ENCODE peak calls at places on chromosomes 13 and 19, in ten cellular contexts. X, U, Z, C, V, A, P, L, B and J are unnamed samples.

GRCh38 chr13:30346789-30347167 is 39.4 kb upstream of the KATNAL1 start:
- DNase-seq in Z (no peak), L (no peak), C (no peak), P (no peak), V (no peak), U (no peak), B (no peak), A (no peak), X (no peak), J (no peak)

GRCh38 chr19:49473868-49474544 is at the start of gene FLT3LG:
- DNase-seq in L (peak), X (peak), Z (peak), C (peak), V (no peak), U (peak), P (no peak), B (no peak), A (peak), J (peak)

GRCh38 chr13:112058941-112059340 is 8.0 kb upstream of the SOX1 start:
- DNase-seq in X (no peak), B (no peak), C (no peak), A (no peak), L (no peak), U (no peak), Z (no peak), P (no peak), V (no peak), J (no peak)

GRCh38 chr19:39512964-39513363 is 2.0 kb upstream of the SELENOV start:
- DNase-seq in V (no peak), C (no peak), L (no peak), X (no peak), U (no peak), P (no peak), Z (no peak), A (no peak), B (no peak), J (no peak)

GRCh38 chr19:33385956-33386355 is 12.4 kb downstream of the CEBPG start:
- DNase-seq in A (peak), U (no peak), L (peak), B (no peak), P (no peak), V (no peak), X (no peak), Z (no peak), C (no peak), J (no peak)

GRCh38 chr19:14006766-14007562 is 844 bp upstream of the RFX1 start:
- DNase-seq in Z (peak), V (no peak), L (no peak), U (no peak), X (no peak), C (no peak), P (no peak), A (no peak), B (no peak), J (peak)

GRCh38 chr13:44165172-44165894 is 208.3 kb upstream of the SERP2 start:
- DNase-seq in U (no peak), P (no peak), V (no peak), Z (no peak), C (no peak), A (no peak), X (no peak), B (no peak), L (no peak), J (no peak)

GRCh38 chr19:42201489-42202289 is 15.8 kb downstream of the DEDD2 start:
- DNase-seq in P (no peak), V (no peak), Z (no peak), C (no peak), B (no peak), L (no peak), X (peak), U (peak), A (no peak), J (no peak)

GRCh38 chr19:15468675-15469512 is 4.5 kb upstream of the RASAL3 start:
- DNase-seq in Z (no peak), X (no peak), B (no peak), C (no peak), U (no peak), A (no peak), L (no peak), P (no peak), V (no peak), J (no peak)

GRCh38 chr13:22960827-22961226 is 220.0 kb upstream of the SGCG start:
- DNase-seq in B (no peak), P (no peak), V (no peak), Z (no peak), U (peak), A (no peak), X (no peak), C (no peak), L (no peak), J (peak)

GRCh38 chr13:29893438-29893837 is 43.0 kb upstream of the UBL3 start:
- DNase-seq in A (no peak), Z (no peak), B (no peak), V (no peak), U (no peak), P (no peak), X (no peak), C (no peak), L (no peak), J (no peak)

GRCh38 chr19:801030-801860 is 4.0 kb downstream of the PTBP1 start:
- DNase-seq in U (no peak), X (no peak), Z (no peak), A (peak), V (no peak), B (no peak), P (no peak), L (peak), C (peak), J (no peak)

GRCh38 chr19:17829855-17830566 is 8.7 kb upstream of the INSL3 start:
- DNase-seq in Z (peak), L (peak), P (no peak), U (no peak), X (no peak), V (no peak), C (no peak), B (no peak), A (no peak), J (no peak)

GRCh38 chr19:46357846-46358583 is 11.1 kb downstream of the PPP5C start:
- DNase-seq in V (no peak), B (no peak), Z (no peak), A (peak), P (no peak), X (no peak), L (no peak), C (peak), U (no peak), J (no peak)

GRCh38 chr13:49452725-49453457 is 8.8 kb downstream of the SETDB2 start:
- DNase-seq in X (no peak), U (no peak), V (no peak), C (no peak), P (no peak), B (no peak), Z (no peak), A (no peak), L (no peak), J (no peak)

GRCh38 chr19:10735741-10736140 is 17.9 kb downstream of the DNM2 start:
- DNase-seq in X (no peak), P (no peak), B (no peak), U (no peak), A (no peak), C (no peak), Z (no peak), V (no peak), L (no peak), J (no peak)

GRCh38 chr13:38348890-38349289 is 761 bp upstream of the UFM1 start:
- DNase-seq in Z (peak), V (no peak), C (peak), P (no peak), X (peak), A (peak), B (no peak), U (peak), L (no peak), J (no peak)

GRCh38 chr13:25281193-25281936 is 5.9 kb downstream of the MTMR6 start:
- DNase-seq in C (no peak), P (no peak), V (no peak), U (peak), Z (no peak), A (no peak), X (no peak), B (no peak), L (no peak), J (no peak)

GRCh38 chr13:95502216-95502615 is 50.3 kb upstream of the CLDN10 start:
- DNase-seq in B (no peak), X (no peak), Z (no peak), A (no peak), P (no peak), V (no peak), L (no peak), C (no peak), U (no peak), J (no peak)

GRCh38 chr19:17794731-17795494 is at the start of gene B3GNT3:
- DNase-seq in C (peak), Z (peak), L (peak), A (peak), U (no peak), X (peak), V (no peak), P (no peak), B (no peak), J (no peak)

GRCh38 chr19:4984448-4984990 is 15.6 kb downstream of the KDM4B start:
- DNase-seq in V (no peak), B (no peak), Z (peak), C (no peak), L (no peak), A (no peak), U (no peak), X (no peak), P (no peak), J (no peak)

GRCh38 chr19:16139752-16140151 is 3.7 kb upstream of the HSH2D start:
- DNase-seq in B (no peak), C (no peak), V (no peak), P (no peak), L (no peak), Z (no peak), U (no peak), X (no peak), A (no peak), J (no peak)

GRCh38 chr19:19471682-19472081 is 43.7 kb downstream of the TSSK6 start:
- DNase-seq in U (no peak), B (no peak), A (no peak), V (no peak), P (no peak), Z (no peak), C (no peak), X (no peak), L (no peak), J (no peak)

GRCh38 chr19:30091456-30091855 is 149.4 kb downstream of the URI1 start:
- DNase-seq in V (no peak), Z (no peak), P (no peak), C (no peak), B (no peak), A (no peak), U (no peak), X (no peak), L (no peak), J (no peak)

GRCh38 chr19:32599736-32600157 is 18.8 kb downstream of the PDCD5 start:
- DNase-seq in B (no peak), A (peak), L (peak), P (no peak), U (peak), X (peak), Z (peak), V (peak), C (peak), J (peak)

GRCh38 chr19:47600246-47601179 is 8.4 kb upstream of the BICRA start:
- DNase-seq in V (peak), C (peak), L (peak), X (peak), A (peak), U (peak), P (peak), Z (peak), B (peak), J (peak)
- TF ChIP-seq CTCF in V (no peak), C (no peak), L (peak), X (no peak), A (no peak), U (no peak), P (peak), Z (no peak), B (no peak), J (no peak)

DNA sequence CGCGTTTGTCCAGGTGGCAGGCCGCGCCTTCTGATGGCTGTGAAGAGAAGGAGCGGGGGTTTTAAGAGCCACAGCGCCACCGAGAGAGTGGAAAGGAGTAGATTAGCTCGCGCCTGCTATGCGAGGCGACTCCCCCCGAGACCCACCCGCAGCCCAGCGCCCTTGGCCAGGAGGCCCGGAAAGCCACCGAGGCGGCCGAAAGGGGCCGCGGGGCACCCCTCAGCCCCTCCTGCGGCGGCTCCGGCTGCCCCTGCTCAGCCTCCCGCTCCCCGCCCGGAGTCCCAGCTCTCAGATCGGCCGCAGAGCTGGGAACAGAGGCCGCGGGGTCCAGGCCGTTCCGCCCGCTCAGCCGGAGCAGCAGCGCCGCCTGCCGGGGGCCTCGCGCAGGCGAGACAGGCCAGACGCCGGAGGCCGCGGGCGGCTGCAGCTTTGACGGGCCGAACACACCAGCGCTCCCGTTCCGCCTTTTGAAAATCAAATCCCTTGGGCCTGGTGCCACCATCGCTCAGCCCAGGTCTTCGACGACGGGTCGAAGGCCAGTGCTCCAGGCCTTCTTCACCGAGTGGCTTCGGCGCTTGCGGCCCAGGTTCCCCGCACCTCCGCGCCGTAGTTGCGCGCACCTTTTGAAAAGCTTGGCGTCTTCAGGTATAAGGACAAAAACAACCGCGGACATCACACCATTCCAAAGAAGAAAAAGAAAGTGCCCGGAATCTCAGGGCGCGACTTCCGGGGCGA is 15.3 kb downstream of the CDX2 start:
- DNase-seq in A (peak), X (peak), U (peak), V (peak), L (peak), C (peak), Z (peak), B (peak), P (no peak), J (peak)
- TF ChIP-seq CTCF in A (peak), X (peak), U (peak), V (peak), L (peak), C (peak), Z (peak), B (no peak), P (peak), J (peak)

DNA sequence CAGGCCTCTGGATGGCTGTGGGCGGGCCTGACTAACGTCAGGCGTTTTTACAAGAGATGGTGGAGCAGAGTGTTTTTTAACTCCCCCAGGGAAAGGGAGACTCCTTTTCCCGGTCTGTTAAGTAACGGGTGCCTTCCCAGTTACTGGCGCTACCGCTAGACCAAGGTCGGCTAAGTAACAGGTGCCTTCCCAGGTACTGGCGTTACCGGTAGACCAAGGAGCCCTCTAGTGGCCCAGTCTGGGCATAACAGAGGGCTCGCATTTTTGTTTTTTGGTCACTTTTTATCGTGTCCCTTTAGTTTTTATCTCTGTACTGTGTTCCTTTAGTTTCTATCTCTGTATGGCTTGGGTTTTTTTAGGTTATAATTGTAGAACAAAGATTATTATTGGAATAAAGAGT is 10.0 kb downstream of the ZNF383 start:
- DNase-seq in U (no peak), C (peak), P (no peak), B (no peak), L (peak), Z (peak), A (no peak), V (no peak), X (no peak), J (no peak)
- TF ChIP-seq CTCF in U (no peak), C (peak), P (peak), B (no peak), L (peak), Z (peak), A (peak), V (peak), X (peak), J (peak)

GRCh38 chr19:3467437-3468198 is 12.7 kb downstream of the SMIM24 start:
- DNase-seq in P (no peak), A (no peak), Z (no peak), V (no peak), U (no peak), C (no peak), L (no peak), B (no peak), X (no peak), J (no peak)
- TF ChIP-seq CTCF in P (no peak), A (no peak), Z (no peak), V (no peak), U (no peak), C (no peak), L (no peak), B (no peak), X (no peak), J (no peak)

GRCh38 chr19:57320180-57321084 is at the start of gene ZNF543:
- DNase-seq in A (peak), U (peak), B (peak), X (peak), L (peak), P (peak), V (peak), C (peak), Z (peak), J (peak)
- TF ChIP-seq CTCF in A (no peak), U (no peak), B (no peak), X (no peak), L (no peak), P (no peak), V (no peak), C (no peak), Z (no peak), J (no peak)

DNA sequence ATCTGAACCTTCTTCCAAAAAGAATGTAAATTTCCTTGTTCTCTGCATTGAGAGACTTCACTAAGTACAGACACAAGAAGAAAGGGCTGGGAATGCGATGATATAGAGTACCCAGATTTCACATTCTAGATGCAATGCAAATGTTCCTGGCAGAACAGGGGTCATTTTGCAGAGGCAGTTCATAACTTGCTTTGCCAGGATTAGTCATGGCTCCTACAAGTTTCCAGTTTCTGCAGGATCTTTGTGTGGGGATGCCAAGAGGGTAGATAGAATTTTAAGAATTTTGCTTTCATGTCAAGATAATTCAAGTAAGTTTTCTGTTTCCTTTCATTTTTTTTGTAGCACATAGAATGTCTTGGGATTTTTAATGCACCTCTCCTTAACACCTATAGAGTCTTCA is 181.2 kb downstream of the FGF9 start:
- DNase-seq in X (no peak), A (no peak), V (no peak), L (no peak), U (no peak), Z (no peak), C (no peak), B (no peak), P (no peak), J (no peak)
- TF ChIP-seq CTCF in X (no peak), A (no peak), V (no peak), L (no peak), U (no peak), Z (no peak), C (no peak), B (no peak), P (no peak), J (no peak)

GRCh38 chr13:50914301-50914700 is 4.7 kb downstream of the RNASEH2B start:
- DNase-seq in V (no peak), U (no peak), L (no peak), P (no peak), Z (no peak), B (no peak), C (peak), A (no peak), X (no peak), J (no peak)

GRCh38 chr13:50916701-50917184 is 7.2 kb downstream of the RNASEH2B start:
- DNase-seq in X (no peak), B (peak), V (no peak), P (no peak), Z (no peak), A (no peak), L (no peak), U (peak), C (no peak), J (no peak)

GRCh38 chr13:50914848-50915247 is 5.3 kb downstream of the RNASEH2B start:
- DNase-seq in C (peak), V (no peak), X (no peak), A (no peak), L (no peak), U (no peak), B (no peak), P (no peak), Z (no peak), J (no peak)

GRCh38 chr13:50917572-50917971 is 8.0 kb downstream of the RNASEH2B start:
- DNase-seq in B (no peak), U (no peak), L (no peak), V (no peak), X (no peak), P (no peak), C (no peak), Z (no peak), A (no peak), J (no peak)

DNA sequence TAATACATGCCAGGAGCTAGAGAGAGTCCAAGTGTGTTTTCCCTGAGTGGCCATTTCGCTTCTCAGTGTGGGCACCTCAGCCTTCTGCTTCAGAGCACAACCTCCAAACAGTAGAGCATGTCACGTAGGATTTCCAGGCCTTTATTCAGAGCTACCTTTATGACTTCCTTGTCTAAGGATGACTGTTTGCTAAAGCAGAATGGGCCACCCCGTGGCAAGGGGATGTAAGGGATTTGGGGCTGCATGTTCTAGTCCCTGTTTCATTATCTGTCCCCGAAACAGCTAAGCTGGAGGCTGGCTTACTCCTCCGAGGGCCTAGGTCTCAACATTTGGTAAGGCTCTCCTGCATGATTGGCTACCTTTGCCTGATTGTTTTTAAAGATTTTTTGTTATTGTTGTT is 6.0 kb downstream of the RNASEH2B start:
- DNase-seq in Z (no peak), C (no peak), V (no peak), L (no peak), B (no peak), P (no peak), X (peak), U (no peak), A (no peak), J (no peak)
- TF ChIP-seq CTCF in Z (no peak), C (no peak), V (no peak), L (no peak), B (no peak), P (no peak), X (peak), U (peak), A (no peak), J (no peak)

GRCh38 chr13:33109801-33110200 is 93.6 kb downstream of the KL start:
- DNase-seq in P (no peak), B (no peak), V (no peak), C (no peak), U (peak), L (no peak), A (no peak), Z (no peak), X (no peak), J (no peak)
- TF ChIP-seq CTCF in P (no peak), B (no peak), V (peak), C (peak), U (peak), L (no peak), A (no peak), Z (no peak), X (no peak), J (peak)

GRCh38 chr13:81379183-81379582 is 1038.3 kb upstream of the SPRY2 start:
- DNase-seq in L (no peak), U (no peak), V (no peak), A (no peak), Z (no peak), P (no peak), C (no peak), X (no peak), B (no peak), J (no peak)
- TF ChIP-seq CTCF in L (no peak), U (no peak), V (no peak), A (no peak), Z (peak), P (no peak), C (no peak), X (no peak), B (no peak), J (no peak)